ENCODE peak calls at places on chromosomes 2 and 18, in six cellular contexts. One of them, this sample, is unnamed.

GRCh38 chr2:234500394-234501006 is 3.6 kb upstream of the ARL4C start:
- DNase-seq in stimulated activated CD4-positive, alpha-beta T cell treated with anti-CD3 and anti-CD28 coated beads, TNF-alpha, amount 100 ng/mL, for 1 hour: peak; percentile 42
- DNase-seq in progenitor cell of endocrine pancreas: peak; percentile 21
- DNase-seq in activated gamma-delta T cell treated with Interleukin-2 at 50 U/mL for 16 hours: peak; percentile 67
- DNase-seq in spleen: peak; percentile 94
- DNase-seq in Ammon's horn: peak; percentile 72
- DNase-seq in this sample: peak; percentile 72

GRCh38 chr2:99389371-99389770 is 52.2 kb downstream of the EIF5B start:
- DNase-seq in stimulated activated CD4-positive, alpha-beta T cell treated with anti-CD3 and anti-CD28 coated beads, TNF-alpha, amount 100 ng/mL, for 1 hour: no peak
- DNase-seq in progenitor cell of endocrine pancreas: no peak
- DNase-seq in activated gamma-delta T cell treated with Interleukin-2 at 50 U/mL for 16 hours: no peak
- DNase-seq in spleen: no peak
- DNase-seq in Ammon's horn: no peak
- DNase-seq in this sample: no peak

GRCh38 chr2:10058251-10059015 is 15.1 kb downstream of the KLF11 start:
- DNase-seq in stimulated activated CD4-positive, alpha-beta T cell treated with anti-CD3 and anti-CD28 coated beads, TNF-alpha, amount 100 ng/mL, for 1 hour: no peak
- DNase-seq in progenitor cell of endocrine pancreas: no peak
- DNase-seq in activated gamma-delta T cell treated with Interleukin-2 at 50 U/mL for 16 hours: no peak
- DNase-seq in spleen: peak; percentile 65
- DNase-seq in Ammon's horn: no peak
- DNase-seq in this sample: no peak

GRCh38 chr18:59455728-59456276 is 96.7 kb upstream of the LMAN1 start:
- DNase-seq in stimulated activated CD4-positive, alpha-beta T cell treated with anti-CD3 and anti-CD28 coated beads, TNF-alpha, amount 100 ng/mL, for 1 hour: no peak
- DNase-seq in progenitor cell of endocrine pancreas: no peak
- DNase-seq in activated gamma-delta T cell treated with Interleukin-2 at 50 U/mL for 16 hours: no peak
- DNase-seq in spleen: no peak
- DNase-seq in Ammon's horn: no peak
- DNase-seq in this sample: no peak

GRCh38 chr2:63194175-63194574 is 143.5 kb downstream of the OTX1 start:
- DNase-seq in stimulated activated CD4-positive, alpha-beta T cell treated with anti-CD3 and anti-CD28 coated beads, TNF-alpha, amount 100 ng/mL, for 1 hour: no peak
- DNase-seq in progenitor cell of endocrine pancreas: no peak
- DNase-seq in activated gamma-delta T cell treated with Interleukin-2 at 50 U/mL for 16 hours: no peak
- DNase-seq in spleen: no peak
- DNase-seq in Ammon's horn: no peak
- DNase-seq in this sample: no peak

GRCh38 chr2:237257471-237257951 is 156.5 kb downstream of the COL6A3 start:
- DNase-seq in stimulated activated CD4-positive, alpha-beta T cell treated with anti-CD3 and anti-CD28 coated beads, TNF-alpha, amount 100 ng/mL, for 1 hour: no peak
- DNase-seq in progenitor cell of endocrine pancreas: no peak
- DNase-seq in activated gamma-delta T cell treated with Interleukin-2 at 50 U/mL for 16 hours: no peak
- DNase-seq in spleen: no peak
- DNase-seq in Ammon's horn: no peak
- DNase-seq in this sample: no peak

GRCh38 chr2:23649285-23649684 is 264.3 kb downstream of the KLHL29 start:
- DNase-seq in stimulated activated CD4-positive, alpha-beta T cell treated with anti-CD3 and anti-CD28 coated beads, TNF-alpha, amount 100 ng/mL, for 1 hour: no peak
- DNase-seq in progenitor cell of endocrine pancreas: no peak
- DNase-seq in activated gamma-delta T cell treated with Interleukin-2 at 50 U/mL for 16 hours: no peak
- DNase-seq in spleen: no peak
- DNase-seq in Ammon's horn: no peak
- DNase-seq in this sample: no peak

GRCh38 chr2:207202645-207203044 is 36.9 kb upstream of the KLF7 start:
- DNase-seq in stimulated activated CD4-positive, alpha-beta T cell treated with anti-CD3 and anti-CD28 coated beads, TNF-alpha, amount 100 ng/mL, for 1 hour: no peak
- DNase-seq in progenitor cell of endocrine pancreas: peak; percentile 37
- DNase-seq in activated gamma-delta T cell treated with Interleukin-2 at 50 U/mL for 16 hours: no peak
- DNase-seq in spleen: no peak
- DNase-seq in Ammon's horn: no peak
- DNase-seq in this sample: no peak

GRCh38 chr2:100957971-100958653 is 44.0 kb upstream of the RPL31 start:
- DNase-seq in stimulated activated CD4-positive, alpha-beta T cell treated with anti-CD3 and anti-CD28 coated beads, TNF-alpha, amount 100 ng/mL, for 1 hour: no peak
- DNase-seq in progenitor cell of endocrine pancreas: no peak
- DNase-seq in activated gamma-delta T cell treated with Interleukin-2 at 50 U/mL for 16 hours: no peak
- DNase-seq in spleen: peak; percentile 24
- DNase-seq in Ammon's horn: peak; percentile 28
- DNase-seq in this sample: no peak

GRCh38 chr2:100606740-100607343 is 44.0 kb downstream of the PDCL3 start:
- DNase-seq in stimulated activated CD4-positive, alpha-beta T cell treated with anti-CD3 and anti-CD28 coated beads, TNF-alpha, amount 100 ng/mL, for 1 hour: no peak
- DNase-seq in progenitor cell of endocrine pancreas: no peak
- DNase-seq in activated gamma-delta T cell treated with Interleukin-2 at 50 U/mL for 16 hours: peak; percentile 22
- DNase-seq in spleen: no peak
- DNase-seq in Ammon's horn: peak; percentile 54
- DNase-seq in this sample: peak; percentile 53

GRCh38 chr2:236637691-236638569 is 68.3 kb downstream of the ACKR3 start:
- DNase-seq in stimulated activated CD4-positive, alpha-beta T cell treated with anti-CD3 and anti-CD28 coated beads, TNF-alpha, amount 100 ng/mL, for 1 hour: no peak
- DNase-seq in progenitor cell of endocrine pancreas: no peak
- DNase-seq in activated gamma-delta T cell treated with Interleukin-2 at 50 U/mL for 16 hours: no peak
- DNase-seq in spleen: no peak
- DNase-seq in Ammon's horn: no peak
- DNase-seq in this sample: no peak

GRCh38 chr2:173979721-173980351 is 14.7 kb upstream of the SP3 start:
- DNase-seq in stimulated activated CD4-positive, alpha-beta T cell treated with anti-CD3 and anti-CD28 coated beads, TNF-alpha, amount 100 ng/mL, for 1 hour: no peak
- DNase-seq in progenitor cell of endocrine pancreas: no peak
- DNase-seq in activated gamma-delta T cell treated with Interleukin-2 at 50 U/mL for 16 hours: no peak
- DNase-seq in spleen: no peak
- DNase-seq in Ammon's horn: no peak
- DNase-seq in this sample: no peak

GRCh38 chr2:35168351-35168750 is 1187.2 kb upstream of the CRIM1 start:
- DNase-seq in stimulated activated CD4-positive, alpha-beta T cell treated with anti-CD3 and anti-CD28 coated beads, TNF-alpha, amount 100 ng/mL, for 1 hour: no peak
- DNase-seq in progenitor cell of endocrine pancreas: no peak
- DNase-seq in activated gamma-delta T cell treated with Interleukin-2 at 50 U/mL for 16 hours: no peak
- DNase-seq in spleen: no peak
- DNase-seq in Ammon's horn: no peak
- DNase-seq in this sample: no peak

GRCh38 chr2:196247979-196248286 is 76.6 kb upstream of the STK17B start:
- DNase-seq in stimulated activated CD4-positive, alpha-beta T cell treated with anti-CD3 and anti-CD28 coated beads, TNF-alpha, amount 100 ng/mL, for 1 hour: no peak
- DNase-seq in progenitor cell of endocrine pancreas: no peak
- DNase-seq in activated gamma-delta T cell treated with Interleukin-2 at 50 U/mL for 16 hours: no peak
- DNase-seq in spleen: no peak
- DNase-seq in Ammon's horn: no peak
- DNase-seq in this sample: no peak

GRCh38 chr2:39171618-39172017 is 50.8 kb upstream of the SOS1 start:
- DNase-seq in stimulated activated CD4-positive, alpha-beta T cell treated with anti-CD3 and anti-CD28 coated beads, TNF-alpha, amount 100 ng/mL, for 1 hour: no peak
- DNase-seq in progenitor cell of endocrine pancreas: no peak
- DNase-seq in activated gamma-delta T cell treated with Interleukin-2 at 50 U/mL for 16 hours: no peak
- DNase-seq in spleen: no peak
- DNase-seq in Ammon's horn: no peak
- DNase-seq in this sample: no peak

GRCh38 chr2:232008907-232009638 is 47.6 kb downstream of the DIS3L2 start:
- DNase-seq in stimulated activated CD4-positive, alpha-beta T cell treated with anti-CD3 and anti-CD28 coated beads, TNF-alpha, amount 100 ng/mL, for 1 hour: no peak
- DNase-seq in progenitor cell of endocrine pancreas: no peak
- DNase-seq in activated gamma-delta T cell treated with Interleukin-2 at 50 U/mL for 16 hours: no peak
- DNase-seq in spleen: no peak
- DNase-seq in Ammon's horn: no peak
- DNase-seq in this sample: no peak

GRCh38 chr2:224712346-224712745 is 3.8 kb downstream of the CCDC195 start:
- DNase-seq in stimulated activated CD4-positive, alpha-beta T cell treated with anti-CD3 and anti-CD28 coated beads, TNF-alpha, amount 100 ng/mL, for 1 hour: no peak
- DNase-seq in progenitor cell of endocrine pancreas: no peak
- DNase-seq in activated gamma-delta T cell treated with Interleukin-2 at 50 U/mL for 16 hours: no peak
- DNase-seq in spleen: no peak
- DNase-seq in Ammon's horn: no peak
- DNase-seq in this sample: no peak

GRCh38 chr2:46411245-46411641 is 68.1 kb upstream of the TMEM247 start:
- DNase-seq in stimulated activated CD4-positive, alpha-beta T cell treated with anti-CD3 and anti-CD28 coated beads, TNF-alpha, amount 100 ng/mL, for 1 hour: no peak
- DNase-seq in progenitor cell of endocrine pancreas: no peak
- DNase-seq in activated gamma-delta T cell treated with Interleukin-2 at 50 U/mL for 16 hours: no peak
- DNase-seq in spleen: no peak
- DNase-seq in Ammon's horn: no peak
- DNase-seq in this sample: no peak

GRCh38 chr2:68487773-68488355 is 20.5 kb downstream of the APLF start:
- DNase-seq in stimulated activated CD4-positive, alpha-beta T cell treated with anti-CD3 and anti-CD28 coated beads, TNF-alpha, amount 100 ng/mL, for 1 hour: no peak
- DNase-seq in progenitor cell of endocrine pancreas: no peak
- DNase-seq in activated gamma-delta T cell treated with Interleukin-2 at 50 U/mL for 16 hours: no peak
- DNase-seq in spleen: no peak
- DNase-seq in Ammon's horn: no peak
- DNase-seq in this sample: peak; percentile 35

GRCh38 chr2:5788447-5788846 is 96.3 kb downstream of the SOX11 start:
- DNase-seq in stimulated activated CD4-positive, alpha-beta T cell treated with anti-CD3 and anti-CD28 coated beads, TNF-alpha, amount 100 ng/mL, for 1 hour: no peak
- DNase-seq in progenitor cell of endocrine pancreas: no peak
- DNase-seq in activated gamma-delta T cell treated with Interleukin-2 at 50 U/mL for 16 hours: no peak
- DNase-seq in spleen: no peak
- DNase-seq in Ammon's horn: no peak
- DNase-seq in this sample: no peak

GRCh38 chr18:9136315-9137141 is at the start of gene ANKRD12:
- DNase-seq in stimulated activated CD4-positive, alpha-beta T cell treated with anti-CD3 and anti-CD28 coated beads, TNF-alpha, amount 100 ng/mL, for 1 hour: peak; percentile 96
- DNase-seq in progenitor cell of endocrine pancreas: peak; percentile 93
- DNase-seq in activated gamma-delta T cell treated with Interleukin-2 at 50 U/mL for 16 hours: peak; percentile 98
- DNase-seq in spleen: peak; percentile 100
- DNase-seq in Ammon's horn: peak; percentile 98
- DNase-seq in this sample: peak; percentile 98

GRCh38 chr18:56459451-56459777 is 179.0 kb downstream of the TXNL1 start:
- DNase-seq in stimulated activated CD4-positive, alpha-beta T cell treated with anti-CD3 and anti-CD28 coated beads, TNF-alpha, amount 100 ng/mL, for 1 hour: no peak
- DNase-seq in progenitor cell of endocrine pancreas: no peak
- DNase-seq in activated gamma-delta T cell treated with Interleukin-2 at 50 U/mL for 16 hours: no peak
- DNase-seq in spleen: no peak
- DNase-seq in Ammon's horn: no peak
- DNase-seq in this sample: no peak

GRCh38 chr2:44941551-44942234 is at the start of gene SIX3:
- DNase-seq in stimulated activated CD4-positive, alpha-beta T cell treated with anti-CD3 and anti-CD28 coated beads, TNF-alpha, amount 100 ng/mL, for 1 hour: no peak
- DNase-seq in progenitor cell of endocrine pancreas: no peak
- DNase-seq in activated gamma-delta T cell treated with Interleukin-2 at 50 U/mL for 16 hours: no peak
- DNase-seq in spleen: peak; percentile 69
- DNase-seq in Ammon's horn: peak; percentile 64
- DNase-seq in this sample: peak; percentile 74

GRCh38 chr2:64716569-64716968 is 62.9 kb upstream of the SERTAD2 start:
- DNase-seq in stimulated activated CD4-positive, alpha-beta T cell treated with anti-CD3 and anti-CD28 coated beads, TNF-alpha, amount 100 ng/mL, for 1 hour: no peak
- DNase-seq in progenitor cell of endocrine pancreas: no peak
- DNase-seq in activated gamma-delta T cell treated with Interleukin-2 at 50 U/mL for 16 hours: no peak
- DNase-seq in spleen: no peak
- DNase-seq in Ammon's horn: peak; percentile 81
- DNase-seq in this sample: no peak

GRCh38 chr2:33370886-33371285 is 105.6 kb upstream of the RASGRP3 start:
- DNase-seq in stimulated activated CD4-positive, alpha-beta T cell treated with anti-CD3 and anti-CD28 coated beads, TNF-alpha, amount 100 ng/mL, for 1 hour: no peak
- DNase-seq in progenitor cell of endocrine pancreas: no peak
- DNase-seq in activated gamma-delta T cell treated with Interleukin-2 at 50 U/mL for 16 hours: no peak
- DNase-seq in spleen: no peak
- DNase-seq in Ammon's horn: no peak
- DNase-seq in this sample: no peak

GRCh38 chr18:74731097-74731496 is 133.4 kb downstream of the ZNF407 start:
- DNase-seq in stimulated activated CD4-positive, alpha-beta T cell treated with anti-CD3 and anti-CD28 coated beads, TNF-alpha, amount 100 ng/mL, for 1 hour: no peak
- DNase-seq in progenitor cell of endocrine pancreas: no peak
- DNase-seq in activated gamma-delta T cell treated with Interleukin-2 at 50 U/mL for 16 hours: no peak
- DNase-seq in spleen: no peak
- DNase-seq in Ammon's horn: no peak
- DNase-seq in this sample: no peak

GRCh38 chr18:2963048-2963447 is 49.9 kb downstream of the LPIN2 start:
- DNase-seq in stimulated activated CD4-positive, alpha-beta T cell treated with anti-CD3 and anti-CD28 coated beads, TNF-alpha, amount 100 ng/mL, for 1 hour: no peak
- DNase-seq in progenitor cell of endocrine pancreas: no peak
- DNase-seq in activated gamma-delta T cell treated with Interleukin-2 at 50 U/mL for 16 hours: peak; percentile 38
- DNase-seq in spleen: no peak
- DNase-seq in Ammon's horn: no peak
- DNase-seq in this sample: peak; percentile 62

GRCh38 chr2:74440378-74441110 is 1.2 kb downstream of the RTKN start:
- DNase-seq in stimulated activated CD4-positive, alpha-beta T cell treated with anti-CD3 and anti-CD28 coated beads, TNF-alpha, amount 100 ng/mL, for 1 hour: no peak
- DNase-seq in progenitor cell of endocrine pancreas: peak; percentile 87
- DNase-seq in activated gamma-delta T cell treated with Interleukin-2 at 50 U/mL for 16 hours: peak; percentile 33
- DNase-seq in spleen: peak; percentile 92
- DNase-seq in Ammon's horn: peak; percentile 93
- DNase-seq in this sample: peak; percentile 83

GRCh38 chr2:2619995-2620394 is 288.9 kb upstream of the MYT1L start:
- DNase-seq in stimulated activated CD4-positive, alpha-beta T cell treated with anti-CD3 and anti-CD28 coated beads, TNF-alpha, amount 100 ng/mL, for 1 hour: no peak
- DNase-seq in progenitor cell of endocrine pancreas: no peak
- DNase-seq in activated gamma-delta T cell treated with Interleukin-2 at 50 U/mL for 16 hours: no peak
- DNase-seq in spleen: no peak
- DNase-seq in Ammon's horn: no peak
- DNase-seq in this sample: no peak

GRCh38 chr2:234300393-234300792 is 196.5 kb downstream of the ARL4C start:
- DNase-seq in stimulated activated CD4-positive, alpha-beta T cell treated with anti-CD3 and anti-CD28 coated beads, TNF-alpha, amount 100 ng/mL, for 1 hour: no peak
- DNase-seq in progenitor cell of endocrine pancreas: no peak
- DNase-seq in activated gamma-delta T cell treated with Interleukin-2 at 50 U/mL for 16 hours: no peak
- DNase-seq in spleen: no peak
- DNase-seq in Ammon's horn: no peak
- DNase-seq in this sample: no peak

GRCh38 chr2:30422437-30422805 is 24.6 kb upstream of the LCLAT1 start:
- DNase-seq in stimulated activated CD4-positive, alpha-beta T cell treated with anti-CD3 and anti-CD28 coated beads, TNF-alpha, amount 100 ng/mL, for 1 hour: peak; percentile 59
- DNase-seq in progenitor cell of endocrine pancreas: no peak
- DNase-seq in activated gamma-delta T cell treated with Interleukin-2 at 50 U/mL for 16 hours: peak; percentile 71
- DNase-seq in spleen: peak; percentile 85
- DNase-seq in Ammon's horn: no peak
- DNase-seq in this sample: peak; percentile 76

GRCh38 chr2:184178229-184178628 is 420.1 kb upstream of the ZNF804A start:
- DNase-seq in stimulated activated CD4-positive, alpha-beta T cell treated with anti-CD3 and anti-CD28 coated beads, TNF-alpha, amount 100 ng/mL, for 1 hour: no peak
- DNase-seq in progenitor cell of endocrine pancreas: no peak
- DNase-seq in activated gamma-delta T cell treated with Interleukin-2 at 50 U/mL for 16 hours: no peak
- DNase-seq in spleen: no peak
- DNase-seq in Ammon's horn: no peak
- DNase-seq in this sample: no peak

GRCh38 chr2:110105608-110106467 is 9.8 kb downstream of the MALL start:
- DNase-seq in stimulated activated CD4-positive, alpha-beta T cell treated with anti-CD3 and anti-CD28 coated beads, TNF-alpha, amount 100 ng/mL, for 1 hour: no peak
- DNase-seq in progenitor cell of endocrine pancreas: no peak
- DNase-seq in activated gamma-delta T cell treated with Interleukin-2 at 50 U/mL for 16 hours: no peak
- DNase-seq in spleen: no peak
- DNase-seq in Ammon's horn: no peak
- DNase-seq in this sample: no peak

GRCh38 chr2:23589220-23589647 is 204.3 kb downstream of the KLHL29 start:
- DNase-seq in stimulated activated CD4-positive, alpha-beta T cell treated with anti-CD3 and anti-CD28 coated beads, TNF-alpha, amount 100 ng/mL, for 1 hour: no peak
- DNase-seq in progenitor cell of endocrine pancreas: no peak
- DNase-seq in activated gamma-delta T cell treated with Interleukin-2 at 50 U/mL for 16 hours: no peak
- DNase-seq in spleen: peak; percentile 53
- DNase-seq in Ammon's horn: no peak
- DNase-seq in this sample: no peak

GRCh38 chr2:145006957-145007672 is 487.2 kb upstream of the ZEB2 start:
- DNase-seq in stimulated activated CD4-positive, alpha-beta T cell treated with anti-CD3 and anti-CD28 coated beads, TNF-alpha, amount 100 ng/mL, for 1 hour: no peak
- DNase-seq in progenitor cell of endocrine pancreas: no peak
- DNase-seq in activated gamma-delta T cell treated with Interleukin-2 at 50 U/mL for 16 hours: no peak
- DNase-seq in spleen: no peak
- DNase-seq in Ammon's horn: peak; percentile 17
- DNase-seq in this sample: no peak

GRCh38 chr2:214006601-214007000 is 404.3 kb upstream of the VWC2L start:
- DNase-seq in stimulated activated CD4-positive, alpha-beta T cell treated with anti-CD3 and anti-CD28 coated beads, TNF-alpha, amount 100 ng/mL, for 1 hour: no peak
- DNase-seq in progenitor cell of endocrine pancreas: no peak
- DNase-seq in activated gamma-delta T cell treated with Interleukin-2 at 50 U/mL for 16 hours: no peak
- DNase-seq in spleen: no peak
- DNase-seq in Ammon's horn: no peak
- DNase-seq in this sample: no peak

This sample was measured in B cell.